ENCODE peak calls at places on chromosomes 16 and 17, in eight cellular contexts. F is HTR-8/SVneo, H is NCI-H1105 treated with DMSO at 0.1 percent for 48 hours, S is aorta, W is stromal cell of bone marrow, I is Calu3, Q is left ventricle myocardium superior, N is posterior cingulate gyrus. D is an unnamed sample.

GRCh38 chr17:82246040-82246364 is 17.2 kb downstream of the SLC16A3 start:
- DNase-seq in F (no peak), H (no peak), S (no peak), W (no peak), I (no peak), Q (peak; percentile 25), N (no peak), D (no peak)

GRCh38 chr16:85402910-85403692 is 210.0 kb upstream of the GSE1 start:
- DNase-seq in F (no peak), H (no peak), S (peak; percentile 77), W (peak; percentile 33), I (peak; percentile 0), Q (peak; percentile 73), N (peak; percentile 3), D (no peak)

GRCh38 chr17:82270651-82271050 is 2.8 kb downstream of the CSNK1D start:
- DNase-seq in F (no peak), H (no peak), S (no peak), W (no peak), I (no peak), Q (no peak), N (no peak), D (no peak)

GRCh38 chr17:41635121-41636097 is 11.0 kb upstream of the KRT17 start:
- DNase-seq in F (no peak), H (no peak), S (no peak), W (no peak), I (no peak), Q (peak; percentile 75), N (no peak), D (no peak)

GRCh38 chr17:10754861-10755591 is 25.2 kb upstream of the TMEM220 start:
- DNase-seq in F (no peak), H (no peak), S (no peak), W (no peak), I (no peak), Q (no peak), N (no peak), D (no peak)

GRCh38 chr17:14281530-14281929 is 19.4 kb upstream of the HS3ST3B1 start:
- DNase-seq in F (no peak), H (no peak), S (no peak), W (no peak), I (no peak), Q (no peak), N (no peak), D (no peak)

GRCh38 chr16:13291934-13292333 is 390.5 kb downstream of the SHISA9 start:
- DNase-seq in F (no peak), H (no peak), S (no peak), W (no peak), I (no peak), Q (no peak), N (no peak), D (no peak)

GRCh38 chr16:69123894-69124293 is 8.5 kb downstream of the CHTF8 start:
- DNase-seq in F (no peak), H (peak; percentile 9), S (no peak), W (peak; percentile 56), I (peak; percentile 70), Q (no peak), N (no peak), D (peak; percentile 52)

GRCh38 chr17:50283246-50283645 is 9.0 kb downstream of the TMEM92 start:
- DNase-seq in F (no peak), H (no peak), S (peak; percentile 45), W (no peak), I (no peak), Q (no peak), N (no peak), D (no peak)

GRCh38 chr16:1707193-1707790 is 1.3 kb downstream of the MAPK8IP3 start:
- DNase-seq in F (no peak), H (no peak), S (no peak), W (no peak), I (no peak), Q (no peak), N (no peak), D (no peak)

GRCh38 chr17:49987290-49987585 is 7.8 kb downstream of the DLX3 start:
- DNase-seq in F (no peak), H (no peak), S (no peak), W (no peak), I (no peak), Q (no peak), N (no peak), D (no peak)

GRCh38 chr16:4795181-4795827 is at the start of gene SMIM22:
- DNase-seq in F (no peak), H (peak; percentile 67), S (no peak), W (no peak), I (peak; percentile 92), Q (no peak), N (no peak), D (no peak)

GRCh38 chr16:78285437-78285917 is 186.0 kb downstream of the WWOX start:
- DNase-seq in F (no peak), H (no peak), S (no peak), W (no peak), I (no peak), Q (no peak), N (no peak), D (no peak)

GRCh38 chr17:18194804-18195203 is 11.2 kb downstream of the ALKBH5 start:
- DNase-seq in F (no peak), H (no peak), S (no peak), W (no peak), I (no peak), Q (no peak), N (no peak), D (no peak)

GRCh38 chr17:80600586-80600985 is 55.9 kb downstream of the RPTOR start:
- DNase-seq in F (no peak), H (no peak), S (no peak), W (no peak), I (no peak), Q (no peak), N (no peak), D (no peak)

GRCh38 chr16:56944954-56945839 is 13.3 kb downstream of the HERPUD1 start:
- DNase-seq in F (no peak), H (no peak), S (no peak), W (no peak), I (no peak), Q (no peak), N (no peak), D (no peak)

GRCh38 chr16:55494994-55495421 is 13.9 kb upstream of the LPCAT2 start:
- DNase-seq in F (peak; percentile 70), H (peak; percentile 6), S (no peak), W (peak; percentile 81), I (peak; percentile 24), Q (no peak), N (no peak), D (peak; percentile 57)

GRCh38 chr16:1809281-1809801 is 15.8 kb upstream of the IGFALS start:
- DNase-seq in F (no peak), H (no peak), S (no peak), W (no peak), I (no peak), Q (peak; percentile 27), N (no peak), D (no peak)

GRCh38 chr17:33342025-33342424 is 48.9 kb upstream of the ASIC2 start:
- DNase-seq in F (no peak), H (no peak), S (no peak), W (no peak), I (no peak), Q (no peak), N (no peak), D (no peak)